ENCODE peak calls at places on chromosomes 2 and 18, in five cellular contexts. M is HepG2, C is H1, K is SK-N-SH, D is K562. Z is an unnamed sample.

GRCh38 chr2:146576301-146576700 is 1268.5 kb upstream of the ACVR2A start:
- DNase-seq in M (no peak), C (no peak), K (no peak), D (no peak), Z (no peak)

GRCh38 chr2:64145119-64145518 is 899 bp upstream of the PELI1 start:
- DNase-seq in M (no peak), C (no peak), K (no peak), D (no peak), Z (no peak)

GRCh38 chr18:6115710-6116109 is 220.4 kb upstream of the TMEM200C start:
- DNase-seq in M (no peak), C (no peak), K (no peak), D (no peak), Z (no peak)

GRCh38 chr2:77161009-77161408 is 361.2 kb downstream of the LRRTM4 start:
- DNase-seq in M (peak; percentile 50), C (no peak), K (no peak), D (no peak), Z (no peak)

GRCh38 chr2:234164499-234165409 is 114.3 kb downstream of the SPP2 start:
- DNase-seq in M (no peak), C (no peak), K (no peak), D (no peak), Z (no peak)

GRCh38 chr2:67701011-67701410 is 303.9 kb downstream of the ETAA1 start:
- DNase-seq in M (no peak), C (no peak), K (no peak), D (no peak), Z (no peak)

GRCh38 chr18:51537487-51537886 is 340.0 kb upstream of the MEX3C start:
- DNase-seq in M (no peak), C (no peak), K (peak; percentile 50), D (no peak), Z (no peak)

GRCh38 chr18:61606759-61607158 is 273.5 kb downstream of the CDH20 start:
- DNase-seq in M (no peak), C (peak; percentile 54), K (no peak), D (peak; percentile 19), Z (no peak)

GRCh38 chr18:41829648-41830516 is 125.2 kb upstream of the PIK3C3 start:
- DNase-seq in M (peak; percentile 37), C (no peak), K (no peak), D (no peak), Z (no peak)

GRCh38 chr2:119049968-119050657 is 108.1 kb downstream of the MARCO start:
- DNase-seq in M (peak; percentile 19), C (peak; percentile 79), K (no peak), D (peak; percentile 41), Z (no peak)

GRCh38 chr2:216188268-216188850 is 79.2 kb downstream of the XRCC5 start:
- DNase-seq in M (peak; percentile 47), C (no peak), K (no peak), D (peak; percentile 24), Z (no peak)

GRCh38 chr2:137659616-137660015 is 304.7 kb upstream of the HNMT start:
- DNase-seq in M (peak; percentile 12), C (no peak), K (peak; percentile 10), D (no peak), Z (no peak)

GRCh38 chr2:20188851-20189250 is 36.1 kb downstream of the SDC1 start:
- DNase-seq in M (no peak), C (peak; percentile 64), K (no peak), D (no peak), Z (no peak)

GRCh38 chr2:68463287-68463877 is 3.7 kb downstream of the FBXO48 start:
- DNase-seq in M (peak; percentile 68), C (no peak), K (peak; percentile 63), D (peak; percentile 48), Z (no peak)

GRCh38 chr18:9862686-9863085 is 23.1 kb upstream of the TXNDC2 start:
- DNase-seq in M (no peak), C (no peak), K (no peak), D (no peak), Z (no peak)

GRCh38 chr2:62934501-62934900 is 116.1 kb upstream of the OTX1 start:
- DNase-seq in M (no peak), C (no peak), K (no peak), D (no peak), Z (no peak)

GRCh38 chr2:230893881-230894781 is 29.4 kb downstream of the ITM2C start:
- DNase-seq in M (no peak), C (no peak), K (no peak), D (no peak), Z (no peak)

GRCh38 chr18:32200766-32201165 is 10.9 kb downstream of the MEP1B start:
- DNase-seq in M (no peak), C (no peak), K (peak; percentile 42), D (no peak), Z (no peak)

GRCh38 chr18:55470826-55471225 is 117.2 kb downstream of the TCF4 start:
- DNase-seq in M (no peak), C (no peak), K (no peak), D (no peak), Z (no peak)

GRCh38 chr2:56523815-56524214 is 340.0 kb downstream of the CCDC85A start:
- DNase-seq in M (no peak), C (no peak), K (no peak), D (no peak), Z (no peak)

GRCh38 chr2:33321236-33321731 is 155.2 kb upstream of the RASGRP3 start:
- DNase-seq in M (no peak), C (no peak), K (no peak), D (no peak), Z (no peak)

GRCh38 chr2:168773719-168774521 is 28.5 kb upstream of the NOSTRIN start:
- DNase-seq in M (peak; percentile 71), C (peak; percentile 82), K (peak; percentile 39), D (peak; percentile 92), Z (no peak)

GRCh38 chr18:3035635-3036034 is 22.7 kb upstream of the LPIN2 start:
- DNase-seq in M (no peak), C (no peak), K (no peak), D (no peak), Z (no peak)

GRCh38 chr2:3143602-3144001 is 234.0 kb downstream of the EIPR1 start:
- DNase-seq in M (no peak), C (no peak), K (no peak), D (no peak), Z (no peak)

GRCh38 chr18:21129586-21130216 is 18.1 kb upstream of the ROCK1 start:
- DNase-seq in M (no peak), C (no peak), K (no peak), D (no peak), Z (no peak)
- TF ChIP-seq TAF1 in M (no peak), C (no peak), K (no peak), D (no peak), Z (no peak)

GRCh38 chr2:120441744-120442471 is 96.0 kb downstream of the INHBB start:
- DNase-seq in M (peak; percentile 77), C (peak; percentile 70), K (peak; percentile 79), D (no peak), Z (no peak)
- TF ChIP-seq POLR2AphosphoS5 in M (no peak), C (no peak), K (no peak), D (no peak), Z (no peak)

DNA sequence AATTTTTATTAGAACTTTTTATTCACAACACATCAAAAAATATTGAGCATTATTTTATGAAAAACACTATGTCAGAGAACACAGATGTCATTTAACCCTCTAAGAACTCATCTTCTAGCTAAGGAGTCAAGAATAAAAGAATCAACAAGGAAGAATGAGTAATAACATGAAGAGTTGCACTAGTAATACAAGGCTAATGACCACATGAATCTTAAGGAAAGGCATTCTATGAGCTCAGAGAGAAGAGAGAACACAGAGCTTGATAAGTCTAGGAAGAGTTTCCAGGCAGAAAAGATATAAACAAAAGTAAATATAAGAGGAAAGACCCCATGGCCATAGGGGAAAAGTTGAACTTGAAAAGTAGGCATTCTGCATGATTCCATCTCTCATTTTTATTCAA is 166.5 kb downstream of the MAIP1 start:
- DNase-seq in M (no peak), C (no peak), K (no peak), D (no peak), Z (no peak)
- TF ChIP-seq TAF1 in M (no peak), C (no peak), K (no peak), D (no peak), Z (no peak)

DNA sequence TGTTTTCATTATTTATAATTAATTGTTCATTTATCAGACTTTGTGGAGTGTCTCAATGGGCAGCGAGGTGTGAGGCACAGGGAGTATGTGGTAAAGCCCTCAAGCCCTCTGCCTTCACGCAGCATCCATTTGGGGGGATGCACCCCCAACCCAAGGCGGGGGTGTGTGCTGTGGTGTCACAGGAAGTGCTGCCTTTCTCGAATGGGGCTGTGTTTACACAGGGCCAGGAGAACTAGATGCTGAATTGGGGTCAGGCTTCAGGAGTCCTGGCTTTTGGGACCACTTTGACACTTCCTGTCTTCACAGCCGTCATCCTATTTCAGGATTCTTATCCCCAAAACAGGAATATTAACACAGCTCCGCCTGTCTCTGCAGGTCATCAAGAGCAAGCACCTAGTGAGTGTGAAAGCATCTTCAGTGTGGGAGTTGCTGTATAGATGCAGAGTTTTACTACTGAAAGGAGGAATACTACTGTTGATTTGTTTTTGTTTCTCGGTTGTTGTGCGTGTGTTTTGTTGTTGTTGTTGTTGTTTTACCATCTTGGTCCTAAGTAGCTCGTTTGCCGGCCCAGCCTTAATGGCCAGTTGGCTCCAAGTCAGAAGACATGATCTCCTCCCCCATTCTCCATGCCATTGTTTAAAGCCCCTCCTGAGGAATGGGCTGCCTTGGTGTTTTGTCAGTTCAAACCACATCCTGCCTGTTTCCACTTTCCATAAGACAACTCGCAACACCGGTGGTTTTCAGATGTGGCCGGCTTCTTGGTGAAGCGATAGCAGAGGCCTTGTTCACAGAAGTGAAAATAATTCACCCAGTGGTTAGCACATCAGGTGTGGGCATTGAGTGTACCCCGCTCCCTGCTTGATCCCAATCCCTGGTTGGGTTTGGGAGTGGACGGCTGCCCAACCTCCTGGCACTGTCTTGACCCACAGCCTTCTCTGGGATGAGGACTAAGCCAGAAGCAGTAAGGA is 221.3 kb downstream of the BCL2 start:
- DNase-seq in M (no peak), C (no peak), K (no peak), D (no peak), Z (peak; percentile 58)
- TF ChIP-seq POLR2AphosphoS5 in M (no peak), C (no peak), K (no peak), D (no peak), Z (no peak)

GRCh38 chr18:24027156-24027555 is 12.6 kb downstream of the TTC39C start:
- DNase-seq in M (no peak), C (no peak), K (no peak), D (no peak), Z (no peak)
- TF ChIP-seq TAF1 in M (no peak), C (no peak), K (no peak), D (no peak), Z (no peak)